ENCODE peak calls at places on chromosomes 3 and 15, in six cellular contexts. K is IMR-90, M is H1, D is mesenchymal stem cell, F is trophoblast cell, R is neuronal stem cell. P is an unnamed sample.

GRCh38 chr3:195291121-195291520 is 20.2 kb upstream of the XXYLT1 start:
- DNase-seq in K (no peak), M (no peak), D (no peak), F (no peak), R (no peak), P (no peak)

GRCh38 chr3:106578911-106579310 is 710.1 kb upstream of the CBLB start:
- DNase-seq in K (peak), M (no peak), D (no peak), F (no peak), R (no peak), P (no peak)

GRCh38 chr15:93716615-93717221 is 514.6 kb upstream of the MCTP2 start:
- DNase-seq in K (no peak), M (no peak), D (no peak), F (no peak), R (no peak), P (no peak)

GRCh38 chr3:17030956-17031652 is 146.3 kb downstream of the PLCL2 start:
- DNase-seq in K (no peak), M (no peak), D (peak), F (no peak), R (no peak), P (no peak)

GRCh38 chr3:141858312-141858711 is 18.1 kb upstream of the ATP1B3 start:
- DNase-seq in K (no peak), M (no peak), D (no peak), F (no peak), R (no peak), P (no peak)

GRCh38 chr15:30065025-30065801 is 17.5 kb upstream of the GOLGA8J start:
- DNase-seq in K (peak), M (no peak), D (peak), F (peak), R (no peak), P (no peak)

GRCh38 chr3:17639257-17639656 is 103.2 kb downstream of the TBC1D5 start:
- DNase-seq in K (peak), M (no peak), D (peak), F (no peak), R (no peak), P (no peak)

GRCh38 chr15:52247032-52247431 is 48.6 kb downstream of the MYO5C start:
- DNase-seq in K (peak), M (no peak), D (peak), F (peak), R (no peak), P (no peak)

GRCh38 chr3:189673535-189673934 is 42.3 kb downstream of the TP63 start:
- DNase-seq in K (no peak), M (no peak), D (no peak), F (no peak), R (no peak), P (no peak)

GRCh38 chr3:194132465-194133358 is 3.2 kb upstream of the HES1 start:
- DNase-seq in K (no peak), M (no peak), D (peak), F (peak), R (no peak), P (no peak)

GRCh38 chr3:150911780-150912179 is 6.5 kb upstream of the MINDY4B start:
- DNase-seq in K (no peak), M (no peak), D (no peak), F (no peak), R (no peak), P (no peak)

GRCh38 chr15:47405768-47406167 is 311.5 kb upstream of the SEMA6D start:
- DNase-seq in K (no peak), M (no peak), D (no peak), F (no peak), R (no peak), P (no peak)

GRCh38 chr15:68310178-68310810 is 32.7 kb downstream of the FEM1B start:
- DNase-seq in K (no peak), M (no peak), D (no peak), F (no peak), R (no peak), P (peak)

GRCh38 chr3:111895079-111895478 is 36.0 kb downstream of the PHLDB2 start:
- DNase-seq in K (peak), M (no peak), D (peak), F (no peak), R (no peak), P (no peak)

GRCh38 chr3:18723426-18723825 is 298.3 kb upstream of the SATB1 start:
- DNase-seq in K (no peak), M (no peak), D (no peak), F (no peak), R (no peak), P (no peak)
- H3K14ac ChIP-seq in K (no peak), M (no peak), D (no peak), F (no peak), R (no peak), P (no peak)

DNA sequence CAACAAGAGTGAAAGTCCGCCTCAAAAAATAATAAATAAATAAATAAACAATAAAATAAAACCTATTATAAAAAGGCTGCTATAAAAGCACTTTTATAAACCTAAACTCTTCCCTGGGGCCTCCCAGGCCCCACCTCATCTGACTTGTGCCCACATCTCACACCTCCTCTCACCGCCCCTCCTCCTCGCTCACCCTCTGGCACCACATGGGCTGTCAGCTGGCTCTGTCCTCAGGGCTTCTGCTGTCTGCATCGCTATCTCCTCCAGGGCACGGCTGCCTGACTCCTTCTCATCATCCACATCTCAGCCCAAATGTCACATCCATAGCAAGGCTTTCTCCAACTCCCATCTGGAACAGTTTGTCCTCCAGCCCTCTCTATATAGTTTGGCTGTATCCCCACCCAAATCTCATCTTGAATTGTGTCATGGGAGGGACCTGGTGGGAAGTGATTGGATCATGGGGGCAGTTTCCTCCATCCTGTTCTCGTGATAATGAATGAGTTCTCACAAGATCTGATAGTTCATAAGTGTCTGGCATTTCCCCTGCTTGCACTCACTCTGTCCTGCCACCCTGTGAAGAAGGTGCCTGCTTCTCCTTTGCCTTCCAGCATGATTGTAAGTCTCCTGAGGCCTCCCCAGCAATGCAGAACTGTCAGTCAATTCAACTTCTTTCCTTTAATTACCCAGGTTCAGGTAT is 8.8 kb upstream of the SH3BP5 start:
- DNase-seq in K (no peak), M (no peak), D (no peak), F (no peak), R (no peak), P (no peak)
- H2BK120ac ChIP-seq in K (no peak), M (no peak), D (no peak), F (peak), R (no peak), P (no peak)

GRCh38 chr3:134198414-134198813 is 52.2 kb downstream of the RYK start:
- DNase-seq in K (no peak), M (no peak), D (no peak), F (no peak), R (no peak), P (no peak)

GRCh38 chr3:134197681-134198261 is 52.9 kb downstream of the RYK start:
- DNase-seq in K (peak), M (no peak), D (peak), F (peak), R (no peak), P (no peak)

GRCh38 chr3:134190272-134190671 is 60.4 kb downstream of the RYK start:
- DNase-seq in K (no peak), M (no peak), D (no peak), F (no peak), R (no peak), P (no peak)

GRCh38 chr3:134189848-134190247 is 60.8 kb downstream of the RYK start:
- DNase-seq in K (peak), M (no peak), D (peak), F (peak), R (no peak), P (no peak)

DNA sequence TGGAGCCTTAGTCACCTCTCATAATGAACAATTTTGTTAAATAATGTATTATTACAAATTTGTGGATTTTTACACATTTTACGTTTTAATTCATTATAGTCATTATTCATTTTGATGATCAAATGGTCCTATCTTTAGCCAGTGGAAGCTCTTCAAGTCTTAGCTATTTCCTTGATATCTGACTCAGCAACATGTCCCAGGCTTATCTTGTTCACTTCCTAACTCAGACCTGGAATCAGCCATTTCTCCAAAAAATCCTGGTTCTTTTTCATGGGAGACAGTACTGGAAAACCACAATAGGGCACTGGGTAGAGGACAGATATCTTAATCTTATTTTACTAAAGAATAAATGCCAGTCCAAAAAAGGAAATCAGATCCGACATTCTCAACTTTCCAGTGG is 56.4 kb downstream of the RYK start:
- DNase-seq in K (no peak), M (no peak), D (no peak), F (no peak), R (no peak), P (no peak)
- H3K14ac ChIP-seq in K (no peak), M (no peak), D (no peak), F (no peak), R (no peak), P (no peak)

GRCh38 chr3:119318871-119319270 is 24.7 kb downstream of the ARHGAP31 start:
- DNase-seq in K (peak), M (no peak), D (no peak), F (peak), R (no peak), P (no peak)

GRCh38 chr3:119314821-119315220 is 20.6 kb downstream of the ARHGAP31 start:
- DNase-seq in K (no peak), M (no peak), D (no peak), F (no peak), R (no peak), P (no peak)

GRCh38 chr3:119315600-119316312 is 21.6 kb downstream of the ARHGAP31 start:
- DNase-seq in K (no peak), M (no peak), D (no peak), F (no peak), R (no peak), P (no peak)

GRCh38 chr3:119313461-119313860 is 19.3 kb downstream of the ARHGAP31 start:
- DNase-seq in K (no peak), M (no peak), D (no peak), F (no peak), R (no peak), P (no peak)

GRCh38 chr3:119316313-119316670 is 22.1 kb downstream of the ARHGAP31 start:
- DNase-seq in K (no peak), M (no peak), D (no peak), F (no peak), R (no peak), P (no peak)
- H2BK120ac ChIP-seq in K (no peak), M (no peak), D (no peak), F (peak), R (no peak), P (no peak)

GRCh38 chr3:28467414-28467813 is 118.8 kb upstream of the AZI2 start:
- DNase-seq in K (no peak), M (no peak), D (no peak), F (peak), R (no peak), P (no peak)
- H3K14ac ChIP-seq in K (no peak), M (no peak), D (no peak), F (no peak), R (no peak), P (no peak)

GRCh38 chr3:192409203-192409837 is 318.0 kb downstream of the FGF12 start:
- DNase-seq in K (no peak), M (no peak), D (peak), F (no peak), R (peak), P (peak)
- H2BK120ac ChIP-seq in K (no peak), M (no peak), D (no peak), F (no peak), R (peak), P (no peak)

GRCh38 chr3:102354818-102355515 is 79.8 kb upstream of the ZPLD1 start:
- DNase-seq in K (peak), M (no peak), D (peak), F (peak), R (no peak), P (no peak)
- H3K14ac ChIP-seq in K (no peak), M (no peak), D (no peak), F (no peak), R (no peak), P (no peak)

DNA sequence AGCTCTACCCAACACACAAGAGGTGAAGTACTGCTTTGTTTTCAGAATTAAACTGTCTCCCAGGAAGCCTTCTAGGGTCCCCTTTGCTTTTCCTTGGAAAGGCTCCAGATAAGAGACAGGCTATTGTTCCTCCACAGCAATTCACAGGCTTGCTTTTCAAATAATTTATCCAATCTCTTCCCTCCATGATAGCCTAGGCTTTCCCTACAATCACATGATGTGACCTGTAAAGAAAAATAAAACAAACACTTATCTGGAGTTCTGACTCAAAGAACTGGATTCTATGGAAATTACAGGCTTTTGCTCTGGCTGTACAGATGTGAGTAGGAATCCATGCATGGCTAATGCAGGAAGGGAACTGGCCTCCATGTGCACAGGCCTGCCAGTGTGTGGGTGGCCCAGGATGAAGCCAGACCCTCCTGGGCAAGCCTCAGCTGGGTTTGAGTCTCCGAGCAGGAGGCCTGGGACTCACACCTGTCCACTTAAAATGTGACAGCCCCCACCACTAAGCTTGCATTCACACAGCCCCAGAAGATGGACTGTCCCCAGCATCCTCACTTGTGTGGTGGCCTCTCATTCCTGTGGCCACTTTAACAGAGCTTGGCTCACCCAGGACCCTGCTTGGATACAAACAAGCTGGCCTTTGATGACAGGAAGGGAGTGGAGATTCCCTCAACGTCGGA is 75.8 kb upstream of the LEKR1 start:
- DNase-seq in K (peak), M (no peak), D (peak), F (no peak), R (no peak), P (peak)
- H2BK120ac ChIP-seq in K (peak), M (peak), D (no peak), F (no peak), R (no peak), P (no peak)

DNA sequence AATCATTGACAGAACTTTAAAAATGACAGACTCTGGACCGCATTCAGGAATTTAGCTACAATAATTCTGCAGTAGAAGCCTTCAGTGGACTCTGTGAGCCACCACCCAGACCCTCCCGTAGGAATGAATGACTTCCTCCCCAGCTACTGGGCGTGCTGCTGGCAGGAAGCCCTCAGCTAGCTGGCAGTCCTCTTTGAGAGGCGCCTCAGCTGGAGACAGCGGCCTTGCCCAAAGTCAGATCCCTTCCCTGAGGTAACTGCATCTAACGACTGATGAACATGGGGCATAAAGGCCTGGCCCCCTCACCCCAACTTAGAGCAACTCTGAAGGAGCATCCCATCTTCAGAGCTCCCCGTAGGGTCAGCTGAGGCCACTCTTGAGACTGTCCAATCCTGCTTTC is 25.8 kb downstream of the CRABP1 start:
- DNase-seq in K (no peak), M (no peak), D (no peak), F (no peak), R (no peak), P (no peak)
- H3K14ac ChIP-seq in K (no peak), M (no peak), D (no peak), F (no peak), R (no peak), P (no peak)

P was measured in H9.